ENCODE peak calls at places on chromosomes 11 and 22, in four cellular contexts. P is brain microvascular endothelial cell, B is aorta, D is Karpas-422. M is an unnamed sample.

GRCh38 chr22:44419429-44419828 is 78.6 kb downstream of the RTL6 start:
- DNase-seq in D (no peak), P (peak), B (no peak), M (no peak)

GRCh38 chr11:79182794-79183193 is 258.0 kb downstream of the TENM4 start:
- DNase-seq in P (peak), B (no peak), D (no peak), M (no peak)

GRCh38 chr22:47813661-47814060 is 1051.2 kb downstream of the TBC1D22A start:
- DNase-seq in P (no peak), D (no peak), B (no peak), M (no peak)

GRCh38 chr11:61516675-61517516 is 8.3 kb downstream of the LRRC10B start:
- DNase-seq in P (peak), D (peak), B (peak), M (peak)

GRCh38 chr22:27241430-27242110 is 560.0 kb downstream of the MN1 start:
- DNase-seq in P (no peak), B (peak), D (no peak), M (no peak)

GRCh38 chr22:22030493-22031182 is 48.1 kb upstream of the TOP3B start:
- DNase-seq in D (peak), P (no peak), B (peak), M (peak)

GRCh38 chr22:39927544-39927943 is 26.7 kb downstream of the GRAP2 start:
- DNase-seq in P (no peak), D (no peak), B (no peak), M (no peak)

GRCh38 chr11:72652133-72652532 is 22.1 kb downstream of the PDE2A start:
- DNase-seq in D (no peak), P (no peak), B (no peak), M (no peak)

GRCh38 chr11:58574851-58575250 is 805 bp downstream of the LPXN start:
- DNase-seq in P (no peak), B (no peak), D (no peak), M (no peak)

GRCh38 chr22:44068422-44069191 is 44.5 kb downstream of the PARVB start:
- DNase-seq in P (no peak), B (no peak), D (no peak), M (no peak)

GRCh38 chr22:33860386-33860785 is 59.9 kb downstream of the LARGE1 start:
- DNase-seq in B (no peak), P (no peak), D (no peak), M (no peak)

GRCh38 chr11:117825538-117826359 is 1.2 kb upstream of the FXYD2 start:
- DNase-seq in P (no peak), B (peak), D (no peak), M (no peak)

GRCh38 chr11:83355406-83355805 is 69.2 kb upstream of the CCDC90B start:
- DNase-seq in P (no peak), B (no peak), D (no peak), M (no peak)

GRCh38 chr22:27654536-27655445 is 146.8 kb downstream of the MN1 start:
- DNase-seq in P (no peak), D (no peak), B (peak), M (no peak)

GRCh38 chr11:72141066-72141465 is 5.5 kb downstream of the FOLR3 start:
- DNase-seq in D (no peak), B (no peak), P (peak), M (no peak)

GRCh38 chr11:86511086-86511551 is 136.4 kb downstream of the CCDC81 start:
- DNase-seq in B (no peak), D (no peak), P (peak), M (no peak)

GRCh38 chr11:104609297-104609696 is 289.0 kb downstream of the CASP12 start:
- DNase-seq in P (peak), B (no peak), D (peak), M (peak)

GRCh38 chr11:133906241-133906640 is 50.5 kb downstream of the IGSF9B start:
- DNase-seq in P (no peak), B (peak), D (no peak), M (no peak)

GRCh38 chr22:24305260-24305692 is 34.6 kb downstream of the SPECC1L start:
- DNase-seq in P (peak), B (no peak), D (no peak), M (no peak)

GRCh38 chr11:16385099-16385498 is 28.8 kb upstream of the SOX6 start:
- DNase-seq in D (no peak), P (no peak), B (no peak), M (no peak)

GRCh38 chr11:16382638-16383380 is 26.5 kb upstream of the SOX6 start:
- DNase-seq in P (no peak), B (no peak), D (no peak), M (no peak)

GRCh38 chr11:16381177-16381576 is 24.8 kb upstream of the SOX6 start:
- DNase-seq in P (no peak), B (no peak), D (no peak), M (no peak)

DNA sequence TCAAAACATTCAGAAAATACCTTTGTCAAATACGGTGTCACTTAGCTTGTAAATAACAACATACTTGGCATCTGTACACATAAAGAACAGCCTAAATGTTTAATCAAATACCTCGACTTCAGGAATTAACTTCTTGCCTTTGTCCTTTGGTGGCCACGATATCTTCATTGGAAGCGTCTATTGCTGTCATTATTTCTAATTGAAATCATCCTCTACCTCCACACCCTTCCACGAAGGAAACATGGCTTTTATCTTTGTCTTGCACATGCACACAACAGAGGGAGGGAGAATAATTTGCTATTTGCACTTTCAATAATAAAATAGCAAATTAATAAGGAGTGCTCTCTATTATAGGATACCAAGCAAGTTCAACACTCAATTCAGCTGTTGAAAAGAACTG is 25.8 kb upstream of the SOX6 start:
- DNase-seq in D (no peak), P (no peak), B (no peak), M (no peak)
- H3K27ac ChIP-seq in D (no peak), P (no peak), B (no peak), M (no peak)

DNA sequence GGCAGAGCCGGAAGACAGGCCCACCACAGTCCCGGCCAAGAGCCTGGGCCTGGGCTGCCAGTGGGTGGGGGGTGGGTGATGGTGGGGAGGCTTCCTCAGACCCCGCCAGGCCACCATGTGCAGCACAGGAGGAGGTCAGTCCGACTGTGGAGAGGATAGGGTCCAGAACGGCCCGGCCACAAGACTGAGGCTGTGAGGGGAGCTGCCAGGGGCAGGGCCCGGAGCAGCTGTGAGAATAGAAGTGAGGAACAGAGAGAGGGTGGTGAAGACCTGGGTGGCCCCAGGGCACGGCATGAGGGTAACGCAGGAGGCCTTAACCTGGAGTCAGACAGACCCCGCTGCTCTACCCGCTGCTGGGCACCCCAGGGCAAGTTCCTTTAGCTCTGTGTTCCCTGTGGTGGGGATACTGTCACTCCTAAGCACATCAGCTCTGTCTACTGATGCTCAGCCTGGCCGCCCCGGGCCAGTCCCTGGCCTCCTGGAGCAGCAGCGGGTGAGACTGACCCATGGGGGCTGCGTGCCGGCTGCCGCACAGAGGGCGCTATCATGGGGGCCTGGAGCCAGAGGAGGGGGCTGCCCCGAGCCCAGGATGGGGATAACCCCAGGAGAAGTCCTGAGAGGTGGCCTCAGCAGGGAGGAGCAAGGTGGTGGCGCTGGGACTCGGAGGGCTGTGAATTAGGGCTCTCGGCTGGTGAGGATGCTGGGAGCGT is 1.7 kb downstream of the FERMT3 start:
- DNase-seq in D (no peak), B (no peak), P (no peak), M (no peak)
- H3K4me3 ChIP-seq in D (peak), B (no peak), P (no peak), M (peak)

GRCh38 chr22:37639771-37640590 is 512 bp downstream of the SH3BP1 start:
- DNase-seq in B (no peak), P (no peak), D (peak), M (no peak)
- H3K27ac ChIP-seq in B (no peak), P (no peak), D (peak), M (no peak)

GRCh38 chr11:67280791-67281551 is 8.1 kb upstream of the ANKRD13D start:
- DNase-seq in B (peak), P (no peak), D (no peak), M (no peak)
- H3K4me3 ChIP-seq in B (no peak), P (no peak), D (no peak), M (no peak)

DNA sequence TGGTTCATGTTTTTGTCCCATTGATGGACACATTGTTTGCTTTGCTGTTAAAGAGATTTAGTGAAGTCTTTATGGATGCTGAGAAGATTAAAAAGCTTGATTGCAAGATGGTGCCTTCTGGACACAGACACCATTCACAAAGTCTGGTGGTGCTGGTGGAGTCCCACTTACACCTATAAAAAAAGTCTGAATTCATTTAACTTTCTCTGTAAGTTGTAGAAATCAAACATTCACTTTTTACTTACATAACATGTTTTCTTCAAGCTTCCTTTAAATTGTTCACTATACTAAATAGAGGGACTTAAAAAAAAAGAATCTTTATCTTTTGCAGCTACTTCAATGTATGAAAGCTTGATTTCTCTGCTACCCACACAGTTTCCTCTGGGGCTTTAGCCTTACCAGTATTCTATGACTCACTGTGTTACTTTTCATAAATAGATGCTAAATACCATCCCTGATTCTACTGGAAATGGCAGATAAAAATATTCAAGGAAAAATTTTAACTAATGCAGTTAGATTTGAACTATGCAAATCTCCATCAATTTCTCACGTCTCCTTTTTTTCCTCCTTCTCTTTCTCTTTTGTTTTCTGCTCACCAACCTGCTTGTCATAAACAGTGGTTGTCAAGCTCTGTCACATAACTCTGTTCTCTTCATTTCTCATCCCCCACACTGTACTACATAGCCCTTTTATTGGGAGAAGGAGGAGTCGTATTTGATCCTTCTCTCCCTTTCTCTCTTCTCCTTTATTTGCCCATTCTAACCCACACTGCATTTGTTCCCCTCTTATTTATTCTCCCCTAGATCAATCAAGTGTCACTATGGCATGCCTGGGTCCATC is 89.7 kb downstream of the FAM76B start:
- DNase-seq in D (no peak), P (no peak), B (no peak), M (no peak)
- H3K27ac ChIP-seq in D (no peak), P (no peak), B (no peak), M (peak)

GRCh38 chr11:124864892-124865180 is 396 bp upstream of the ROBO3 start:
- DNase-seq in P (no peak), B (no peak), D (no peak), M (no peak)
- H3K4me3 ChIP-seq in P (no peak), B (no peak), D (no peak), M (no peak)